ENCODE peak calls at places on chromosomes 5 and 9, in five cellular contexts. W, I, Q, B and G are unnamed samples.

GRCh38 chr5:54313311-54314270 is 3.2 kb upstream of the ARL15 start:
- DNase-seq in W (no peak), I (no peak), Q (no peak), B (no peak), G (no peak)

GRCh38 chr9:109466623-109467590 is 31.2 kb downstream of the PTPN3 start:
- DNase-seq in W (no peak), I (no peak), Q (no peak), B (no peak), G (no peak)

GRCh38 chr5:83703059-83703458 is 17.6 kb downstream of the HAPLN1 start:
- DNase-seq in W (no peak), I (no peak), Q (no peak), B (no peak), G (no peak)

GRCh38 chr9:134358026-134358967 is 32.0 kb downstream of the RXRA start:
- DNase-seq in W (no peak), I (no peak), Q (no peak), B (no peak), G (peak; percentile 61)

GRCh38 chr9:127349483-127350127 is 47.4 kb upstream of the SLC2A8 start:
- DNase-seq in W (no peak), I (no peak), Q (no peak), B (no peak), G (no peak)

GRCh38 chr9:6873862-6874261 is 116.1 kb downstream of the KDM4C start:
- DNase-seq in W (no peak), I (no peak), Q (no peak), B (no peak), G (no peak)

GRCh38 chr5:144832416-144832815 is 661.7 kb downstream of the KCTD16 start:
- DNase-seq in W (no peak), I (no peak), Q (no peak), B (no peak), G (no peak)

GRCh38 chr9:20225841-20226240 is 396.5 kb downstream of the MLLT3 start:
- DNase-seq in W (no peak), I (no peak), Q (no peak), B (no peak), G (no peak)

GRCh38 chr5:178532236-178532635 is 58.0 kb downstream of the COL23A1 start:
- DNase-seq in W (no peak), I (no peak), Q (no peak), B (no peak), G (no peak)

GRCh38 chr9:137804908-137805356 is 72.7 kb upstream of the CACNA1B start:
- DNase-seq in W (no peak), I (no peak), Q (no peak), B (no peak), G (no peak)

GRCh38 chr5:82019342-82020138 is 47.7 kb downstream of the ATG10 start:
- DNase-seq in W (no peak), I (peak; percentile 24), Q (no peak), B (peak; percentile 10), G (no peak)

GRCh38 chr5:138233280-138233679 is 20.2 kb upstream of the CDC23 start:
- DNase-seq in W (no peak), I (no peak), Q (no peak), B (no peak), G (no peak)

GRCh38 chr9:134891016-134891589 is 10.5 kb downstream of the FCN2 start:
- DNase-seq in W (peak; percentile 3), I (no peak), Q (no peak), B (no peak), G (no peak)

GRCh38 chr5:134512661-134512999 is 12.8 kb upstream of the JADE2 start:
- DNase-seq in W (peak; percentile 36), I (no peak), Q (no peak), B (no peak), G (no peak)

GRCh38 chr5:57448287-57448686 is 34.3 kb downstream of the ACTBL2 start:
- DNase-seq in W (no peak), I (no peak), Q (no peak), B (no peak), G (no peak)

GRCh38 chr9:136687721-136688223 is 515 bp upstream of the AGPAT2 start:
- DNase-seq in W (no peak), I (no peak), Q (no peak), B (no peak), G (peak; percentile 50)

GRCh38 chr5:124867064-124867707 is 120.7 kb upstream of the ZNF608 start:
- DNase-seq in W (no peak), I (no peak), Q (no peak), B (no peak), G (no peak)

GRCh38 chr5:39503148-39503547 is 78.4 kb upstream of the DAB2 start:
- DNase-seq in W (no peak), I (no peak), Q (no peak), B (no peak), G (no peak)

GRCh38 chr5:131460867-131461572 is 174.0 kb downstream of the RAPGEF6 start:
- DNase-seq in W (no peak), I (no peak), Q (no peak), B (no peak), G (no peak)

GRCh38 chr9:113621309-113621791 is 157.8 kb downstream of the RGS3 start:
- DNase-seq in W (peak; percentile 43), I (peak; percentile 81), Q (no peak), B (no peak), G (peak; percentile 91)

GRCh38 chr5:133244242-133244641 is 192.4 kb downstream of the HSPA4 start:
- DNase-seq in W (no peak), I (no peak), Q (no peak), B (no peak), G (no peak)

GRCh38 chr9:71446499-71447411 is 321.6 kb downstream of the CEMIP2 start:
- DNase-seq in W (peak; percentile 88), I (peak; percentile 98), Q (peak; percentile 58), B (peak; percentile 4), G (peak; percentile 38)

GRCh38 chr5:170746081-170746951 is 37.2 kb upstream of the GABRP start:
- DNase-seq in W (no peak), I (no peak), Q (no peak), B (no peak), G (no peak)

GRCh38 chr5:125286266-125286665 is 539.8 kb upstream of the ZNF608 start:
- DNase-seq in W (no peak), I (no peak), Q (no peak), B (no peak), G (no peak)

GRCh38 chr5:142697846-142698245 is 12.0 kb upstream of the FGF1 start:
- DNase-seq in W (no peak), I (peak; percentile 34), Q (no peak), B (no peak), G (peak; percentile 68)

GRCh38 chr9:18996191-18996590 is 36.8 kb downstream of the SAXO1 start:
- DNase-seq in W (no peak), I (no peak), Q (no peak), B (no peak), G (no peak)

GRCh38 chr9:89387970-89388867 is 69.9 kb downstream of the SECISBP2 start:
- DNase-seq in W (no peak), I (no peak), Q (no peak), B (peak; percentile 33), G (peak; percentile 52)

GRCh38 chr9:107813287-107813686 is 323.7 kb upstream of the KLF4 start:
- DNase-seq in W (no peak), I (no peak), Q (no peak), B (no peak), G (no peak)

GRCh38 chr5:52800394-52801213 is 12.9 kb downstream of the ITGA1 start:
- DNase-seq in W (peak; percentile 53), I (peak; percentile 85), Q (no peak), B (peak; percentile 55), G (peak; percentile 76)

GRCh38 chr5:40655138-40655537 is 24.6 kb upstream of the PTGER4 start:
- DNase-seq in W (no peak), I (no peak), Q (no peak), B (no peak), G (no peak)

GRCh38 chr9:110141118-110141797 is 66.7 kb downstream of the C9orf152 start:
- DNase-seq in W (no peak), I (no peak), Q (no peak), B (no peak), G (peak; percentile 71)

GRCh38 chr5:123709422-123709821 is 197.4 kb downstream of the CSNK1G3 start:
- DNase-seq in W (no peak), I (peak; percentile 2), Q (no peak), B (no peak), G (no peak)

GRCh38 chr5:112253478-112254250 is 165.4 kb downstream of the EPB41L4A start:
- DNase-seq in W (no peak), I (no peak), Q (no peak), B (peak; percentile 26), G (peak; percentile 50)

GRCh38 chr5:169893010-169893409 is 87.3 kb downstream of the INSYN2B start:
- DNase-seq in W (no peak), I (no peak), Q (no peak), B (no peak), G (no peak)

GRCh38 chr5:140633081-140633471 is at the start of gene CD14:
- DNase-seq in W (no peak), I (no peak), Q (no peak), B (no peak), G (peak; percentile 75)

GRCh38 chr9:86368871-86369521 is 14.8 kb upstream of the TUT7 start:
- DNase-seq in W (no peak), I (no peak), Q (no peak), B (peak; percentile 26), G (no peak)